ENCODE peak calls at places on chromosomes 16 and 17, in seven cellular contexts. W is IMR-90, H is A549, I is GM12878, S is H1, V is K562, L is HepG2. T is an unnamed sample.

GRCh38 chr16:27284865-27285675 is 16.5 kb upstream of the NSMCE1 start:
- DNase-seq in W (no peak), H (no peak), I (no peak), S (no peak), V (no peak), L (peak; percentile 43), T (no peak)

GRCh38 chr16:1105888-1106620 is 10.0 kb upstream of the C1QTNF8 start:
- DNase-seq in W (peak; percentile 33), H (peak; percentile 71), I (no peak), S (no peak), V (peak; percentile 59), L (peak; percentile 39), T (no peak)

GRCh38 chr17:10357768-10358167 is 15.0 kb downstream of the MYH13 start:
- DNase-seq in W (no peak), H (peak; percentile 31), I (no peak), S (peak; percentile 19), V (peak; percentile 18), L (no peak), T (no peak)

GRCh38 chr16:89330177-89330856 is 112.8 kb downstream of the ZNF778 start:
- DNase-seq in W (peak; percentile 52), H (peak; percentile 89), I (no peak), S (no peak), V (no peak), L (peak; percentile 84), T (peak; percentile 92)

GRCh38 chr17:149231-149630 is 11.9 kb downstream of the SCGB1C2 start:
- DNase-seq in W (no peak), H (no peak), I (no peak), S (no peak), V (no peak), L (no peak), T (no peak)

GRCh38 chr16:29899516-29900101 is at the start of gene SEZ6L2:
- DNase-seq in W (peak; percentile 86), H (peak; percentile 94), I (no peak), S (peak; percentile 86), V (peak; percentile 76), L (peak; percentile 94), T (peak; percentile 90)

GRCh38 chr16:81427245-81427644 is 17.4 kb upstream of the CMIP start:
- DNase-seq in W (no peak), H (no peak), I (no peak), S (no peak), V (no peak), L (no peak), T (no peak)

GRCh38 chr17:42598905-42599304 is 10.3 kb downstream of the RETREG3 start:
- DNase-seq in W (no peak), H (no peak), I (no peak), S (no peak), V (no peak), L (no peak), T (no peak)

GRCh38 chr16:25223964-25224363 is 7.2 kb downstream of the AQP8 start:
- DNase-seq in W (no peak), H (no peak), I (no peak), S (no peak), V (no peak), L (no peak), T (no peak)

DNA sequence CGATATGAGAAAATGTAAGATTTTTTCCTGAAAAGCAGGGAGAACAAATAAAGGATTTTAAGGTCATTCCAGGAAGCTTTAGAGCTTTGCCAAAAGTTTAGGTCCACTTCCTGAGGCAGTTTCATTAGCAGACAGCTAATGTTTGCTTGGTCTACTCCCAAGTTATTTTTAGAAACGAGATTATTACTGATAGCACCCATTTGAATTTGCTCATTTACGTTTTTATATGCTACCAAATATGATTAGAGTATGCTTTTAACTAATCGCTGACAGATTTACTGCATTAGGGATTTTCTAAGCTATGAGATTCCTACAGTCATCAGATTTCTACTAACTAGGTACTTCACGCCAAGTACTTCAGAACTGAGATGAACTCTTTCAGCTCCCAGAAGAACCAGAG is 98.1 kb downstream of the WNT3 start:
- DNase-seq in W (no peak), H (no peak), I (no peak), S (no peak), V (no peak), L (no peak), T (no peak)
- TF ChIP-seq CEBPB in W (no peak), H (no peak), I (no peak), S (no peak), V (no peak), L (no peak), T (no peak)

GRCh38 chr17:80263253-80264047 is 2.8 kb downstream of the RNF213 start:
- DNase-seq in W (peak; percentile 89), H (peak; percentile 75), I (peak; percentile 89), S (no peak), V (peak; percentile 70), L (peak; percentile 98), T (no peak)
- TF ChIP-seq CEBPB in W (no peak), H (no peak), I (no peak), S (no peak), V (no peak), L (no peak), T (no peak)

GRCh38 chr17:77163521-77164280 is 22.9 kb downstream of the SEC14L1 start:
- DNase-seq in W (no peak), H (no peak), I (no peak), S (no peak), V (no peak), L (no peak), T (no peak)
- TF ChIP-seq CEBPB in W (no peak), H (no peak), I (no peak), S (no peak), V (no peak), L (no peak), T (no peak)

GRCh38 chr17:36731091-36731490 is 129.7 kb downstream of the MRM1 start:
- DNase-seq in W (no peak), H (no peak), I (no peak), S (no peak), V (no peak), L (no peak), T (no peak)
- TF ChIP-seq CEBPB in W (no peak), H (no peak), I (no peak), S (no peak), V (no peak), L (no peak), T (no peak)

DNA sequence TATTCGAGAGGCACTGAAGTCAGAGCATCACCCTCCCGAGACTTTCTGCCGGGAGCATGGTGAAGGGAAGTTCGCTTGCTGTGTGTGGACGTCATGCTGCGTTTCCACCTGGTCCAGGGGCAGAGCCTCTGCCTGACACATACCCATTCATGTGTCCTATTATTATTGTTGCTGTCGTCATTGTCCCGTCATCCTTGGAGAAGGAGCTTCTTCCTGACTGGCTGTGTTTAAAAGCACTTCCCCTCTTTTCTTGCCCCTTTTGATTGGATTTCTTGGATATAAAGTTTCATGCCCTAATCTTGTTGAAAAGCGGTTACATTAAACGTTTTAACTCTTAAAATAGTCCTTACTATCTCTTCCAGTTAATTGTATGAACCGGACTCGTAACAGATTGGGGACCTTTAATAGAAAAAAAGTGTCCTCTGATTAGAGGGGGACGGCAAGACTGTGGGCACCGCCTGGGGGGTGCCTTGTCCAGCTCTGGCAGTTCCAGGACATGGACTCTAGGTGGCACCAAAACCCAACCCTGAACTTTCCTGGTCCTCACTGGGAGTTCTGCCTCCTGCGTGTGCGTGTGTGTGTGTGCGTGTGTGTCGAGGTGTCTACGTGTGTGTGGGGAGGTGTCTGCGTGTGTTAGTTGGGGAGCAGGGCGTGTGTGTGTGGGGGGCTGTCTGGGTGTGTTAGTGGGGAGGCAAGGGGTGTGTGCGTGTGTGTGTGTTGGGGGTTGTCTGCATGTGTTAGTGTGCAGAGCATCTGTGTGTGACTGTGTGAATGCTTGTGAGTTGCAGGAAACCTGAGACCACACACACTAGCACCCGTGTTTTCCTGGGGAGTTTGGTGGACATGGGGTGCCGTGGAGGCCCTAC is 133.3 kb upstream of the CIBAR2 start:
- DNase-seq in W (peak; percentile 79), H (peak; percentile 69), I (no peak), S (no peak), V (peak; percentile 81), L (peak; percentile 51), T (peak; percentile 57)
- TF ChIP-seq CEBPB in W (no peak), H (no peak), I (no peak), S (no peak), V (no peak), L (no peak), T (no peak)

GRCh38 chr16:59635674-59636073 is 901.6 kb upstream of the GOT2 start:
- DNase-seq in W (peak; percentile 65), H (no peak), I (no peak), S (no peak), V (no peak), L (no peak), T (no peak)

GRCh38 chr16:59634951-59635350 is 900.8 kb upstream of the GOT2 start:
- DNase-seq in W (peak; percentile 22), H (no peak), I (no peak), S (no peak), V (no peak), L (no peak), T (no peak)

GRCh38 chr16:59633996-59634579 is 900.0 kb upstream of the GOT2 start:
- DNase-seq in W (peak; percentile 83), H (peak; percentile 6), I (no peak), S (no peak), V (no peak), L (no peak), T (no peak)

DNA sequence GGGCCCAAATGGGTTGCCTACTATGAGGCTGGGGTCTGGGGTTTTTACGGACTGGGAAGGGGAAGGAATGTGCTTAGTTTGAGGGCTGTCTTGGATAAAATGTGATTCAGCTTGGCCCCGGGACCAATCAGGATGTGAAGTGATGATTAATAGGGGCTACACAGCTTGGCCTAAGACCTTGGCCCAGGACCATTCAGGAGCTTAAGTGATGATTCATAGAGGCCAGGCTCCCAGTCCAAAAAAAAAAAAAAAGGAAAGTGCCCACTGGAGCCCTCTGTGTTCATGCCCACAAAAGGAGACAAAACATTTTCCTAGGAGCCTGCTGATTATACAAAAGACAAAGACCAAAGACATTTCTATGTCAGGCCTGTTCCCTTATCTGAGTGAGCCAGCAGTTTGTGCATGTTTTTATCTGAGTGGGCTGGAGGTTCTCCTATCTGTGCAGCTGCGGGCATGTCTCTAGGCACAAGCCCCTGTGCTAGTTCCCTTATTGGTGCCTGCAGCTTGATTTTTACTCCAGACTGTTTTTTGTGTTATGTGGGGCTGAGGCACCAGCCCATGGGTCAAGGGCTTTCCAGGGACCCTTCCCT is 898.2 kb upstream of the GOT2 start:
- DNase-seq in W (peak; percentile 68), H (peak; percentile 48), I (no peak), S (no peak), V (peak; percentile 24), L (no peak), T (no peak)
- TF ChIP-seq CEBPB in W (no peak), H (no peak), I (no peak), S (no peak), V (no peak), L (no peak), T (no peak)

T was measured in HCT116.